ENCODE peak calls at places on chromosomes 11 and 22, in eight cellular contexts. E, P, J, Z, O, F, U and D are unnamed samples.

GRCh38 chr11:79043726-79044125 is 397.1 kb downstream of the TENM4 start:
- DNase-seq in J (no peak), F (no peak), Z (no peak), O (no peak), U (no peak), P (no peak), E (no peak), D (no peak)

GRCh38 chr11:86916330-86916729 is 38.9 kb downstream of the FZD4 start:
- DNase-seq in O (peak; percentile 81), P (no peak), U (peak; percentile 39), F (peak; percentile 87), J (no peak), Z (peak; percentile 81), E (no peak), D (no peak)

GRCh38 chr11:58625086-58625485 is 2.6 kb downstream of the CNTF start:
- DNase-seq in P (no peak), Z (no peak), J (no peak), F (no peak), U (no peak), E (no peak), O (no peak), D (no peak)

GRCh38 chr11:30895046-30895445 is 308.9 kb upstream of the MPPED2 start:
- DNase-seq in O (no peak), E (no peak), J (no peak), F (no peak), P (no peak), Z (no peak), U (no peak), D (no peak)

GRCh38 chr11:94678901-94679300 is 89.3 kb upstream of the AMOTL1 start:
- DNase-seq in U (no peak), O (no peak), P (no peak), Z (no peak), F (no peak), E (no peak), J (no peak), D (no peak)

GRCh38 chr11:125512106-125512505 is 16.0 kb upstream of the FEZ1 start:
- DNase-seq in J (no peak), P (no peak), F (no peak), U (no peak), Z (no peak), O (no peak), E (no peak), D (no peak)

GRCh38 chr11:19672591-19673206 is 39.9 kb upstream of the NAV2 start:
- DNase-seq in J (no peak), O (no peak), U (no peak), F (no peak), P (no peak), Z (no peak), E (no peak), D (no peak)

GRCh38 chr11:20617346-20617745 is 17.9 kb downstream of the SLC6A5 start:
- DNase-seq in O (no peak), F (no peak), J (no peak), Z (no peak), E (no peak), U (no peak), P (no peak), D (no peak)

GRCh38 chr22:40588726-40589125 is 47.8 kb downstream of the MRTFA start:
- DNase-seq in F (no peak), U (no peak), O (no peak), Z (no peak), J (no peak), E (no peak), P (no peak), D (no peak)

GRCh38 chr11:95076416-95076815 is 9.7 kb downstream of the SRSF8 start:
- DNase-seq in J (no peak), O (no peak), P (no peak), U (no peak), F (peak; percentile 46), Z (peak; percentile 14), E (no peak), D (no peak)

GRCh38 chr11:66468691-66469090 is 2.0 kb downstream of the PELI3 start:
- DNase-seq in F (no peak), E (no peak), Z (no peak), O (no peak), P (no peak), U (no peak), J (no peak), D (no peak)

GRCh38 chr11:127270848-127271247 is 270.3 kb upstream of the KIRREL3 start:
- DNase-seq in F (no peak), Z (no peak), J (no peak), P (no peak), E (no peak), O (no peak), U (no peak), D (no peak)

GRCh38 chr22:50562523-50563409 is at the start of gene SYCE3:
- DNase-seq in P (peak; percentile 95), E (peak; percentile 99), Z (peak; percentile 96), F (peak; percentile 74), J (peak; percentile 93), U (peak; percentile 98), O (peak; percentile 47), D (peak; percentile 50)

GRCh38 chr22:36191106-36191836 is 10.3 kb downstream of the APOL4 start:
- DNase-seq in F (no peak), U (peak; percentile 90), J (no peak), Z (peak; percentile 88), E (peak; percentile 92), P (no peak), O (no peak), D (no peak)

GRCh38 chr11:36349345-36350136 is 53.5 kb downstream of the PRR5L start:
- DNase-seq in Z (no peak), J (no peak), E (no peak), F (peak; percentile 57), P (no peak), U (no peak), O (no peak), D (no peak)

GRCh38 chr22:44424131-44424711 is 73.8 kb downstream of the RTL6 start:
- DNase-seq in O (no peak), Z (no peak), U (no peak), J (no peak), E (peak; percentile 20), P (no peak), F (no peak), D (no peak)

GRCh38 chr22:40332319-40332781 is 13.9 kb upstream of the ADSL start:
- DNase-seq in Z (no peak), O (no peak), E (no peak), U (no peak), J (no peak), P (no peak), F (peak; percentile 29), D (peak; percentile 63)